ENCODE peak calls at places on chromosomes 13 and 19, in four cellular contexts. One of them, this sample, is unnamed. For H3K4me1 and H3K36me3, the result is how much of the 10 kb centered on the place peaks cover.

GRCh38 chr19:48403606-48404005 is 10.1 kb downstream of the GRIN2D start:
- DNase-seq in right lobe of liver: no peak
- DNase-seq in neuronal stem cell: no peak
- DNase-seq in tibial nerve: no peak
- DNase-seq in this sample: no peak

GRCh38 chr19:52659013-52659412 is 20.9 kb upstream of the ZNF83 start:
- DNase-seq in right lobe of liver: no peak
- DNase-seq in tibial nerve: no peak
- DNase-seq in neuronal stem cell: no peak
- DNase-seq in this sample: no peak

GRCh38 chr13:45055902-45056648 is 64.2 kb upstream of the GTF2F2 start:
- DNase-seq in right lobe of liver: no peak
- DNase-seq in neuronal stem cell: no peak
- DNase-seq in tibial nerve: no peak
- DNase-seq in this sample: no peak

GRCh38 chr13:99916366-99917103 is 55.0 kb downstream of the ZIC5 start:
- DNase-seq in tibial nerve: no peak
- DNase-seq in neuronal stem cell: no peak
- DNase-seq in right lobe of liver: no peak
- DNase-seq in this sample: no peak

GRCh38 chr19:54481326-54481930 is 8.3 kb upstream of the CDC42EP5 start:
- DNase-seq in right lobe of liver: no peak
- DNase-seq in tibial nerve: no peak
- DNase-seq in neuronal stem cell: peak
- DNase-seq in this sample: peak

GRCh38 chr19:10007366-10007765 is 2.9 kb downstream of the COL5A3 start:
- DNase-seq in tibial nerve: no peak
- DNase-seq in neuronal stem cell: no peak
- DNase-seq in right lobe of liver: no peak
- DNase-seq in this sample: no peak

GRCh38 chr19:17671906-17672305 is 16.2 kb downstream of the UNC13A start:
- DNase-seq in neuronal stem cell: no peak
- DNase-seq in tibial nerve: no peak
- DNase-seq in right lobe of liver: no peak
- DNase-seq in this sample: no peak

GRCh38 chr13:111589992-111590391 is 269.6 kb downstream of the TEX29 start:
- DNase-seq in neuronal stem cell: no peak
- DNase-seq in right lobe of liver: no peak
- DNase-seq in tibial nerve: no peak
- DNase-seq in this sample: no peak

GRCh38 chr19:48963371-48964204 is 1.5 kb upstream of the FTL start:
- DNase-seq in neuronal stem cell: peak
- DNase-seq in right lobe of liver: peak
- DNase-seq in tibial nerve: peak
- DNase-seq in this sample: no peak

GRCh38 chr13:111315347-111315995 is 5.0 kb upstream of the TEX29 start:
- DNase-seq in right lobe of liver: no peak
- DNase-seq in tibial nerve: no peak
- DNase-seq in neuronal stem cell: no peak
- DNase-seq in this sample: no peak

GRCh38 chr19:33486936-33487793 is 34.4 kb downstream of the PEPD start:
- DNase-seq in tibial nerve: no peak
- DNase-seq in right lobe of liver: peak
- DNase-seq in neuronal stem cell: no peak
- DNase-seq in this sample: no peak

GRCh38 chr19:19587776-19588175 is 30.7 kb downstream of the PBX4 start:
- DNase-seq in neuronal stem cell: no peak
- DNase-seq in right lobe of liver: no peak
- DNase-seq in tibial nerve: no peak
- DNase-seq in this sample: no peak

GRCh38 chr13:66402071-66402470 is 828.1 kb downstream of the PCDH9 start:
- DNase-seq in tibial nerve: no peak
- DNase-seq in right lobe of liver: no peak
- DNase-seq in neuronal stem cell: no peak
- DNase-seq in this sample: no peak

GRCh38 chr19:49801401-49801888 is 11.6 kb downstream of the FUZ start:
- DNase-seq in neuronal stem cell: no peak
- DNase-seq in right lobe of liver: no peak
- DNase-seq in tibial nerve: no peak
- DNase-seq in this sample: no peak

GRCh38 chr19:34994286-34994642 is 5.9 kb upstream of the GRAMD1A start:
- DNase-seq in neuronal stem cell: no peak
- DNase-seq in right lobe of liver: no peak
- DNase-seq in tibial nerve: no peak
- DNase-seq in this sample: no peak

GRCh38 chr19:38049105-38049649 is 142.2 kb downstream of the SIPA1L3 start:
- DNase-seq in neuronal stem cell: no peak
- DNase-seq in tibial nerve: no peak
- DNase-seq in right lobe of liver: no peak
- DNase-seq in this sample: no peak

GRCh38 chr13:28489536-28489935 is 5.4 kb downstream of the FLT1 start:
- DNase-seq in neuronal stem cell: no peak
- DNase-seq in right lobe of liver: no peak
- DNase-seq in tibial nerve: no peak
- DNase-seq in this sample: no peak

GRCh38 chr13:33108620-33109019 is 92.4 kb downstream of the KL start:
- DNase-seq in right lobe of liver: no peak
- DNase-seq in neuronal stem cell: no peak
- DNase-seq in tibial nerve: no peak
- DNase-seq in this sample: no peak

GRCh38 chr19:46746281-46746965 is at the start of gene STRN4:
- DNase-seq in neuronal stem cell: peak
- DNase-seq in tibial nerve: no peak
- DNase-seq in right lobe of liver: no peak
- DNase-seq in this sample: no peak

GRCh38 chr19:45251452-45252354 is 632 bp downstream of the MARK4 start:
- DNase-seq in neuronal stem cell: no peak
- DNase-seq in tibial nerve: no peak
- DNase-seq in right lobe of liver: no peak
- DNase-seq in this sample: no peak

GRCh38 chr19:40806385-40807146 is 7.6 kb downstream of the EGLN2 start:
- DNase-seq in right lobe of liver: peak
- DNase-seq in neuronal stem cell: peak
- DNase-seq in tibial nerve: peak
- DNase-seq in this sample: peak

GRCh38 chr19:7867092-7867844 is 6.9 kb downstream of the PRR36 start:
- DNase-seq in tibial nerve: no peak
- DNase-seq in right lobe of liver: no peak
- DNase-seq in neuronal stem cell: no peak
- DNase-seq in this sample: no peak

GRCh38 chr19:55370305-55370988 is at the start of gene IL11:
- DNase-seq in right lobe of liver: no peak
- DNase-seq in neuronal stem cell: no peak
- DNase-seq in tibial nerve: no peak
- DNase-seq in this sample: no peak

GRCh38 chr13:89936256-89936655 is 1411.2 kb upstream of the MIR17HG start:
- DNase-seq in neuronal stem cell: no peak
- DNase-seq in tibial nerve: no peak
- DNase-seq in right lobe of liver: no peak
- DNase-seq in this sample: no peak

GRCh38 chr19:16376649-16377048 is 52.0 kb downstream of the KLF2 start:
- DNase-seq in right lobe of liver: no peak
- DNase-seq in tibial nerve: no peak
- DNase-seq in neuronal stem cell: no peak
- DNase-seq in this sample: no peak

GRCh38 chr13:112702983-112703379 is 13.1 kb downstream of the ATP11A start:
- DNase-seq in neuronal stem cell: no peak
- DNase-seq in right lobe of liver: no peak
- DNase-seq in tibial nerve: no peak
- DNase-seq in this sample: no peak

GRCh38 chr13:79988573-79988972 is 352.4 kb downstream of the SPRY2 start:
- DNase-seq in neuronal stem cell: no peak
- DNase-seq in right lobe of liver: no peak
- DNase-seq in tibial nerve: no peak
- DNase-seq in this sample: no peak

GRCh38 chr19:5974721-5975387 is 3.1 kb downstream of the RANBP3 start:
- DNase-seq in tibial nerve: no peak
- DNase-seq in neuronal stem cell: no peak
- DNase-seq in right lobe of liver: no peak
- DNase-seq in this sample: no peak
- H3K4me1 ChIP-seq in tibial nerve: half or more
- H3K4me1 ChIP-seq in neuronal stem cell: under half
- H3K4me1 ChIP-seq in right lobe of liver: under half
- H3K4me1 ChIP-seq in this sample: under half

GRCh38 chr13:52659340-52659739 is 6.7 kb downstream of the SUGT1 start:
- DNase-seq in tibial nerve: no peak
- DNase-seq in neuronal stem cell: no peak
- DNase-seq in right lobe of liver: no peak
- DNase-seq in this sample: no peak

GRCh38 chr13:52669677-52670076 is 17.0 kb downstream of the SUGT1 start:
- DNase-seq in right lobe of liver: no peak
- DNase-seq in neuronal stem cell: no peak
- DNase-seq in tibial nerve: no peak
- DNase-seq in this sample: no peak

GRCh38 chr13:52665325-52665724 is 12.7 kb downstream of the SUGT1 start:
- DNase-seq in right lobe of liver: no peak
- DNase-seq in neuronal stem cell: no peak
- DNase-seq in tibial nerve: no peak
- DNase-seq in this sample: no peak

GRCh38 chr13:52664269-52664668 is 11.6 kb downstream of the SUGT1 start:
- DNase-seq in tibial nerve: no peak
- DNase-seq in neuronal stem cell: no peak
- DNase-seq in right lobe of liver: no peak
- DNase-seq in this sample: no peak
- H3K36me3 ChIP-seq in tibial nerve: under half
- H3K36me3 ChIP-seq in neuronal stem cell: under half
- H3K36me3 ChIP-seq in right lobe of liver: half or more
- H3K36me3 ChIP-seq in this sample: under half

DNA sequence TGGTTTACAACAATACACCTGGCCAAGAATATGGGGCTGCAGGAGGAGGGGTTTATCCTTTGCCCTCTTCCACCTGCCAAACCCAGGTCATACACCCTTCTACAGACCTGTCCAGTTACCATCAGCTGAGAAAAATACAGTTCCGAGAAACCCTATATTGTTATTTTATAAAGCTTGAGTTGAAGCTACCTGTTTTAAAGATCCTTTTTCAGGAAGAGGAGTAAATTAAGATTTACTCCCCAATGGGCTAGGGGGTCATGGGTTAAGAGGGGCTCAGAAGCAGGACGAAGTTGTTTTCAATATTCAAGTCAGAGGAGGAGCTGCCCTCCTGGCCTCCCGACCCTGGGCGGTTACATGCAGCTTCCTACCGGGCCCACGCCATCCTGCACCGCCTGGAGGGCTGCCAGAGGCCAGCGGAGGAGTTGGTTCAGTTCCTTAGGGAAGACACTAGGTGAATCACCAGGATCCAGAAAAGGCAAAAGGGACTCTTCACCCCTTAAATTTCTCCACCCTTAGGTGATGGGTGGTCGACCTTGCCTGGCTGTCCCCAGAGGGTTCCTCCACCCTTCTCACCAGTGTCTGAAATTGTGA is 1.3 kb downstream of the GJB2 start:
- DNase-seq in right lobe of liver: peak
- DNase-seq in neuronal stem cell: no peak
- DNase-seq in tibial nerve: no peak
- DNase-seq in this sample: no peak
- H3K4me3 ChIP-seq in right lobe of liver: peak
- H3K4me3 ChIP-seq in neuronal stem cell: peak
- H3K4me3 ChIP-seq in tibial nerve: no peak
- H3K4me3 ChIP-seq in this sample: no peak

GRCh38 chr19:13848811-13849241 is 28.1 kb upstream of the NANOS3 start:
- DNase-seq in tibial nerve: no peak
- DNase-seq in right lobe of liver: no peak
- DNase-seq in neuronal stem cell: no peak
- DNase-seq in this sample: no peak

GRCh38 chr19:13847900-13848677 is 28.8 kb upstream of the NANOS3 start:
- DNase-seq in neuronal stem cell: no peak
- DNase-seq in tibial nerve: no peak
- DNase-seq in right lobe of liver: no peak
- DNase-seq in this sample: no peak

GRCh38 chr19:13844130-13844631 is 32.8 kb upstream of the NANOS3 start:
- DNase-seq in right lobe of liver: no peak
- DNase-seq in tibial nerve: no peak
- DNase-seq in neuronal stem cell: no peak
- DNase-seq in this sample: no peak

GRCh38 chr19:13847033-13847899 is 29.7 kb upstream of the NANOS3 start:
- DNase-seq in right lobe of liver: peak
- DNase-seq in tibial nerve: peak
- DNase-seq in neuronal stem cell: peak
- DNase-seq in this sample: no peak

GRCh38 chr19:13846533-13847032 is 30.4 kb upstream of the NANOS3 start:
- DNase-seq in right lobe of liver: peak
- DNase-seq in neuronal stem cell: no peak
- DNase-seq in tibial nerve: peak
- DNase-seq in this sample: no peak
- H3K4me1 ChIP-seq in right lobe of liver: under half
- H3K4me1 ChIP-seq in neuronal stem cell: under half
- H3K4me1 ChIP-seq in tibial nerve: half or more
- H3K4me1 ChIP-seq in this sample: under half

DNA sequence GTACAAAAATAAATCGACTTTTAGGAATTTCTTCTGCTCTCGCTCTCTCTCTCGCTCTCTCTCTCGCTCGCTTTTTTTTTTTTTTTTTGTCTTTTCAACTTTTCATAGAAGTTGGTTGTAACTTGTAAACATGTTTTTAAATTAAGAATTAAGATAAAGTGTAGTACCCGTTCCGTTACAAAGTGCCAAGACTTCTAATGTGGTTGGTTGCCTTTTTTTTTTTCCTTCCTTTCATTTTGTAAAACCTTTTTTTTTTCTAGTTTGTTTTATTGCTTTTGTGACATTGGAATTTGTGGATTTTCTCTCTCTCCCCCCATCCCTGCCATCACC is 20.4 kb downstream of the ZBTB7A start:
- DNase-seq in tibial nerve: no peak
- DNase-seq in right lobe of liver: no peak
- DNase-seq in neuronal stem cell: no peak
- DNase-seq in this sample: no peak
- H3K36me3 ChIP-seq in tibial nerve: under half
- H3K36me3 ChIP-seq in right lobe of liver: under half
- H3K36me3 ChIP-seq in neuronal stem cell: under half
- H3K36me3 ChIP-seq in this sample: under half

DNA sequence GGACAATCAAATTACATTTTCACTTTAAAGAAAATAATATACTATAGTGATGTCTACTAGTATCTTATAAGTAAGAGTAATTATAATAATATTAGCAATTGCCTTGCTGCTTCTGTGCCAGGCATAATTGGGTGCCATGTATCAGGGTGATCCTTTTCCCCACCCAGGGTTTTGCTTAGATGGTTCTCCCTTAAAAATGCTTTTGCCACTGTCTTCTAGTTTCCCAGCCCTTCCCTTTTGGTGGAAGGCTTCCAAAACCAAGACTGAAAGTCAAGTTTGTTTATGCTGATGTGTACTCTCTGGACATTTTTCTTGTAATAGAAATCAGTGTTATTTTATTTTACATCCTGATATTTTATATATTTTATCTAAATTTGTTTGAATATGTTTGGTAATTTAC is 77.8 kb downstream of the ITGBL1 start:
- DNase-seq in neuronal stem cell: no peak
- DNase-seq in right lobe of liver: no peak
- DNase-seq in tibial nerve: no peak
- DNase-seq in this sample: no peak
- H3K4me3 ChIP-seq in neuronal stem cell: no peak
- H3K4me3 ChIP-seq in right lobe of liver: no peak
- H3K4me3 ChIP-seq in tibial nerve: no peak
- H3K4me3 ChIP-seq in this sample: no peak

This sample was measured in iPS DF 6.9.